ENCODE peak calls at places on chromosome 12, in ten cellular contexts. One of them, this sample, is unnamed.

GRCh38 chr12:51868821-51869489 is 18.9 kb upstream of the ANKRD33 start:
- DNase-seq in astrocyte: no peak
- DNase-seq in brain microvascular endothelial cell: no peak
- DNase-seq in fibroblast of mammary gland: no peak
- DNase-seq in epithelial cell of esophagus: no peak
- DNase-seq in GM12878: no peak
- DNase-seq in right cardiac atrium: no peak
- DNase-seq in AG09309: no peak
- DNase-seq in K562: peak; percentile 18
- DNase-seq in A549: no peak
- DNase-seq in this sample: no peak

GRCh38 chr12:89732511-89732910 is 23.9 kb upstream of the ATP2B1 start:
- DNase-seq in astrocyte: no peak
- DNase-seq in epithelial cell of esophagus: no peak
- DNase-seq in right cardiac atrium: no peak
- DNase-seq in K562: no peak
- DNase-seq in A549: no peak
- DNase-seq in GM12878: no peak
- DNase-seq in fibroblast of mammary gland: peak; percentile 49
- DNase-seq in brain microvascular endothelial cell: no peak
- DNase-seq in AG09309: no peak
- DNase-seq in this sample: no peak

GRCh38 chr12:128418944-128419343 is 152.0 kb downstream of the TMEM132C start:
- DNase-seq in brain microvascular endothelial cell: no peak
- DNase-seq in GM12878: no peak
- DNase-seq in K562: no peak
- DNase-seq in epithelial cell of esophagus: no peak
- DNase-seq in A549: no peak
- DNase-seq in fibroblast of mammary gland: no peak
- DNase-seq in astrocyte: no peak
- DNase-seq in AG09309: no peak
- DNase-seq in right cardiac atrium: no peak
- DNase-seq in this sample: no peak

GRCh38 chr12:39671898-39672875 is 52.6 kb upstream of the ABCD2 start:
- DNase-seq in K562: no peak
- DNase-seq in brain microvascular endothelial cell: no peak
- DNase-seq in A549: no peak
- DNase-seq in astrocyte: no peak
- DNase-seq in epithelial cell of esophagus: no peak
- DNase-seq in GM12878: no peak
- DNase-seq in AG09309: no peak
- DNase-seq in right cardiac atrium: no peak
- DNase-seq in fibroblast of mammary gland: no peak
- DNase-seq in this sample: no peak

GRCh38 chr12:13592063-13592942 is 389.1 kb downstream of the GRIN2B start:
- DNase-seq in brain microvascular endothelial cell: no peak
- DNase-seq in A549: no peak
- DNase-seq in fibroblast of mammary gland: no peak
- DNase-seq in GM12878: peak; percentile 51
- DNase-seq in right cardiac atrium: no peak
- DNase-seq in astrocyte: no peak
- DNase-seq in AG09309: no peak
- DNase-seq in K562: no peak
- DNase-seq in epithelial cell of esophagus: peak; percentile 4
- DNase-seq in this sample: no peak

GRCh38 chr12:9721394-9722092 is 11.4 kb downstream of the CLECL1 start:
- DNase-seq in astrocyte: no peak
- DNase-seq in AG09309: no peak
- DNase-seq in brain microvascular endothelial cell: no peak
- DNase-seq in fibroblast of mammary gland: peak; percentile 59
- DNase-seq in K562: no peak
- DNase-seq in right cardiac atrium: no peak
- DNase-seq in GM12878: peak; percentile 77
- DNase-seq in A549: peak; percentile 71
- DNase-seq in epithelial cell of esophagus: peak; percentile 82
- DNase-seq in this sample: no peak

GRCh38 chr12:133058203-133059125 is 21.2 kb downstream of the ZNF84 start:
- DNase-seq in GM12878: no peak
- DNase-seq in right cardiac atrium: no peak
- DNase-seq in brain microvascular endothelial cell: no peak
- DNase-seq in K562: no peak
- DNase-seq in astrocyte: no peak
- DNase-seq in A549: no peak
- DNase-seq in epithelial cell of esophagus: no peak
- DNase-seq in fibroblast of mammary gland: peak; percentile 17
- DNase-seq in AG09309: no peak
- DNase-seq in this sample: no peak

GRCh38 chr12:86496595-86496994 is 240.4 kb upstream of the MGAT4C start:
- DNase-seq in brain microvascular endothelial cell: no peak
- DNase-seq in right cardiac atrium: no peak
- DNase-seq in fibroblast of mammary gland: no peak
- DNase-seq in AG09309: no peak
- DNase-seq in K562: no peak
- DNase-seq in astrocyte: no peak
- DNase-seq in GM12878: no peak
- DNase-seq in A549: no peak
- DNase-seq in epithelial cell of esophagus: peak; percentile 16
- DNase-seq in this sample: no peak

GRCh38 chr12:57118711-57119271 is 7.6 kb upstream of the STAT6 start:
- DNase-seq in right cardiac atrium: peak; percentile 64
- DNase-seq in A549: no peak
- DNase-seq in epithelial cell of esophagus: peak; percentile 81
- DNase-seq in K562: no peak
- DNase-seq in fibroblast of mammary gland: peak; percentile 57
- DNase-seq in AG09309: no peak
- DNase-seq in astrocyte: no peak
- DNase-seq in GM12878: no peak
- DNase-seq in brain microvascular endothelial cell: no peak
- DNase-seq in this sample: no peak

GRCh38 chr12:57116580-57117281 is 5.6 kb upstream of the STAT6 start:
- DNase-seq in A549: no peak
- DNase-seq in K562: peak; percentile 71
- DNase-seq in AG09309: no peak
- DNase-seq in fibroblast of mammary gland: no peak
- DNase-seq in brain microvascular endothelial cell: no peak
- DNase-seq in right cardiac atrium: no peak
- DNase-seq in epithelial cell of esophagus: no peak
- DNase-seq in GM12878: no peak
- DNase-seq in astrocyte: no peak
- DNase-seq in this sample: no peak

GRCh38 chr12:57123813-57124212 is 4.5 kb upstream of the LRP1 start:
- DNase-seq in brain microvascular endothelial cell: no peak
- DNase-seq in A549: no peak
- DNase-seq in right cardiac atrium: no peak
- DNase-seq in AG09309: no peak
- DNase-seq in epithelial cell of esophagus: no peak
- DNase-seq in K562: no peak
- DNase-seq in fibroblast of mammary gland: no peak
- DNase-seq in astrocyte: no peak
- DNase-seq in GM12878: no peak
- DNase-seq in this sample: no peak

GRCh38 chr12:57119694-57120093 is 8.5 kb upstream of the STAT6 start:
- DNase-seq in right cardiac atrium: no peak
- DNase-seq in AG09309: no peak
- DNase-seq in astrocyte: no peak
- DNase-seq in epithelial cell of esophagus: no peak
- DNase-seq in K562: no peak
- DNase-seq in A549: no peak
- DNase-seq in GM12878: no peak
- DNase-seq in brain microvascular endothelial cell: no peak
- DNase-seq in fibroblast of mammary gland: peak; percentile 37
- DNase-seq in this sample: no peak

DNA sequence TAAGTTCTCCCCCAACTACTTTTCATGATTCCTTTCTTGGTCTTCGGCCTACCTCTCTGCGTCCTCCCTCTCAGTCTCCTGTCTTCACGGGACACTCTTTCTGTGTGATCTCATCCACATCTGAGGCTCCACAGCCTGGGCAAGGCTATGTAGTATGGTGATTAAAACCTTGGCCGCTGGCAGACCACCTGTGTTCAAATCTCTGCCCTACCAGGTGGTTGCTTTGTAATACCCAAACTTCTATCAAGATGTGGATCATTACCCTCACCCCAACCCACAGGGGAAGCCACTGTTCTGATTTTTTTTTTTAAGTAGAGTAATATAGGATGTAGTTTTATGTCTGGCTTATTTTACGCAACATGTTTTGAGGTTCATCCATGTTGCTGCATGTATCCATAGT is 8.1 kb upstream of the STAT6 start:
- DNase-seq in fibroblast of mammary gland: no peak
- DNase-seq in GM12878: no peak
- DNase-seq in right cardiac atrium: no peak
- DNase-seq in brain microvascular endothelial cell: no peak
- DNase-seq in astrocyte: no peak
- DNase-seq in epithelial cell of esophagus: no peak
- DNase-seq in K562: no peak
- DNase-seq in A549: no peak
- DNase-seq in AG09309: no peak
- DNase-seq in this sample: no peak
- H3K4me3 ChIP-seq in fibroblast of mammary gland: no peak overlapping the region
- H3K4me3 ChIP-seq in GM12878: no peak overlapping the region
- H3K4me3 ChIP-seq in right cardiac atrium: no peak overlapping the region
- H3K4me3 ChIP-seq in brain microvascular endothelial cell: no peak overlapping the region
- H3K4me3 ChIP-seq in astrocyte: no peak overlapping the region
- H3K4me3 ChIP-seq in epithelial cell of esophagus: no peak overlapping the region
- H3K4me3 ChIP-seq in K562: no peak overlapping the region
- H3K4me3 ChIP-seq in A549: no peak overlapping the region
- H3K4me3 ChIP-seq in AG09309: no peak overlapping the region
- H3K4me3 ChIP-seq in this sample: no peak overlapping the region

GRCh38 chr12:85244561-85244960 is 35.5 kb upstream of the ALX1 start:
- DNase-seq in A549: no peak
- DNase-seq in fibroblast of mammary gland: no peak
- DNase-seq in epithelial cell of esophagus: no peak
- DNase-seq in brain microvascular endothelial cell: no peak
- DNase-seq in right cardiac atrium: no peak
- DNase-seq in AG09309: no peak
- DNase-seq in astrocyte: no peak
- DNase-seq in GM12878: no peak
- DNase-seq in K562: no peak
- DNase-seq in this sample: no peak
- H3K4me3 ChIP-seq in A549: no peak overlapping the region
- H3K4me3 ChIP-seq in fibroblast of mammary gland: no peak overlapping the region
- H3K4me3 ChIP-seq in epithelial cell of esophagus: no peak overlapping the region
- H3K4me3 ChIP-seq in brain microvascular endothelial cell: no peak overlapping the region
- H3K4me3 ChIP-seq in right cardiac atrium: no peak overlapping the region
- H3K4me3 ChIP-seq in AG09309: no peak overlapping the region
- H3K4me3 ChIP-seq in astrocyte: no peak overlapping the region
- H3K4me3 ChIP-seq in GM12878: no peak overlapping the region
- H3K4me3 ChIP-seq in K562: no peak overlapping the region
- H3K4me3 ChIP-seq in this sample: no peak overlapping the region

GRCh38 chr12:49793620-49794019 is 34.6 kb downstream of the NCKAP5L start:
- DNase-seq in right cardiac atrium: no peak
- DNase-seq in fibroblast of mammary gland: no peak
- DNase-seq in AG09309: no peak
- DNase-seq in GM12878: no peak
- DNase-seq in brain microvascular endothelial cell: no peak
- DNase-seq in astrocyte: no peak
- DNase-seq in epithelial cell of esophagus: no peak
- DNase-seq in K562: no peak
- DNase-seq in A549: no peak
- DNase-seq in this sample: no peak

GRCh38 chr12:49791700-49792099 is 36.5 kb downstream of the NCKAP5L start:
- DNase-seq in brain microvascular endothelial cell: no peak
- DNase-seq in astrocyte: no peak
- DNase-seq in right cardiac atrium: no peak
- DNase-seq in A549: no peak
- DNase-seq in epithelial cell of esophagus: no peak
- DNase-seq in AG09309: no peak
- DNase-seq in K562: no peak
- DNase-seq in fibroblast of mammary gland: no peak
- DNase-seq in GM12878: no peak
- DNase-seq in this sample: no peak

GRCh38 chr12:49791156-49791555 is 37.1 kb downstream of the NCKAP5L start:
- DNase-seq in A549: no peak
- DNase-seq in AG09309: no peak
- DNase-seq in fibroblast of mammary gland: no peak
- DNase-seq in astrocyte: no peak
- DNase-seq in epithelial cell of esophagus: no peak
- DNase-seq in K562: no peak
- DNase-seq in right cardiac atrium: no peak
- DNase-seq in GM12878: no peak
- DNase-seq in brain microvascular endothelial cell: no peak
- DNase-seq in this sample: no peak

GRCh38 chr12:49792976-49793580 is 35.1 kb downstream of the NCKAP5L start:
- DNase-seq in K562: no peak
- DNase-seq in astrocyte: no peak
- DNase-seq in fibroblast of mammary gland: no peak
- DNase-seq in A549: no peak
- DNase-seq in epithelial cell of esophagus: no peak
- DNase-seq in brain microvascular endothelial cell: no peak
- DNase-seq in AG09309: no peak
- DNase-seq in GM12878: no peak
- DNase-seq in right cardiac atrium: no peak
- DNase-seq in this sample: no peak

DNA sequence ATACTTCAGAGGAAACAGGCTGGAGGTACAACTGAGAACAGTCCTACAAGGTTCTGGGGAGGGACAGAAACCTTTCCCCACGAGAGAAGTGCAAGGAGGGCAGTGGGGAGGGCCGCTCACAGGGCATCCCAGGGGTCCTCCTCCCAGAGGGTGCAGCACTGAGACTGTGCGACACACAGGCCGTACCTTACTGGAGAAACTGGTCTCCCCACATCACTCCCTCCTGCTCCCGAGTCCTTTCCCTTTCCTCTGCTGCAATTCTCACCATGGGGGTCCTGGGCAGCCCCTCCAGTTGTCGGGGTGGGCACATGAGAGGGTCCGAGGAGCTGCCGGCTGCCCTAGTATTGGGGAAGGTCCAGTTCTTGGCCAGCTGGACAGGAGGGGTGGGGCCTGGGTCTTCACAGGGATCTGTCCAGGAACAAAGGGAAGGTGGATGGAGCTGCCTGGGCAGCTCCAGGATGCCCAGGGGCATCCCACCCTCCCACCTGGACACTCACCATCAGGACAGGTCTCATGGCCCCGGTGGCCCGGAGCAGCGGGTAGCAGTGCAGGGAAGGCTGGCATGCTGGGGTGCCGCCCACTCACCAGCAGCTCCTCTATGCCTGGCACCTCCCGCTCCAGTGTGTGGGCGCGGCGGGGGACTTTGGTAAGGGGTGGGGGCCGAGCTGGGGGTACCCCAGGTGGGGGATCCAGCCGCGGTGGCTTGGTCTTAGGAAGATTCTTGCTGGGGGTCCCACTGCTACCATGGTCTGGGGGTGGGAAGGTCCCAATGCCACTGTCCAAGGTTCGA is 35.8 kb downstream of the NCKAP5L start:
- DNase-seq in right cardiac atrium: peak; percentile 57
- DNase-seq in fibroblast of mammary gland: no peak
- DNase-seq in AG09309: no peak
- DNase-seq in A549: no peak
- DNase-seq in GM12878: no peak
- DNase-seq in K562: no peak
- DNase-seq in brain microvascular endothelial cell: no peak
- DNase-seq in astrocyte: no peak
- DNase-seq in epithelial cell of esophagus: no peak
- DNase-seq in this sample: no peak
- H3K4me3 ChIP-seq in right cardiac atrium: no peak overlapping the region
- H3K4me3 ChIP-seq in fibroblast of mammary gland: no peak overlapping the region
- H3K4me3 ChIP-seq in AG09309: no peak overlapping the region
- H3K4me3 ChIP-seq in A549: no peak overlapping the region
- H3K4me3 ChIP-seq in GM12878: no peak overlapping the region
- H3K4me3 ChIP-seq in K562: no peak overlapping the region
- H3K4me3 ChIP-seq in brain microvascular endothelial cell: no peak overlapping the region
- H3K4me3 ChIP-seq in astrocyte: no peak overlapping the region
- H3K4me3 ChIP-seq in epithelial cell of esophagus: no peak overlapping the region
- H3K4me3 ChIP-seq in this sample: no peak overlapping the region

GRCh38 chr12:25734529-25735180 is 181.6 kb upstream of the LMNTD1 start:
- DNase-seq in brain microvascular endothelial cell: no peak
- DNase-seq in right cardiac atrium: no peak
- DNase-seq in epithelial cell of esophagus: no peak
- DNase-seq in AG09309: no peak
- DNase-seq in K562: no peak
- DNase-seq in A549: no peak
- DNase-seq in astrocyte: no peak
- DNase-seq in GM12878: no peak
- DNase-seq in fibroblast of mammary gland: no peak
- DNase-seq in this sample: no peak
- H3K4me3 ChIP-seq in brain microvascular endothelial cell: no peak overlapping the region
- H3K4me3 ChIP-seq in right cardiac atrium: no peak overlapping the region
- H3K4me3 ChIP-seq in epithelial cell of esophagus: no peak overlapping the region
- H3K4me3 ChIP-seq in AG09309: no peak overlapping the region
- H3K4me3 ChIP-seq in K562: no peak overlapping the region
- H3K4me3 ChIP-seq in A549: no peak overlapping the region
- H3K4me3 ChIP-seq in astrocyte: no peak overlapping the region
- H3K4me3 ChIP-seq in GM12878: no peak overlapping the region
- H3K4me3 ChIP-seq in fibroblast of mammary gland: no peak overlapping the region
- H3K4me3 ChIP-seq in this sample: no peak overlapping the region

This sample was measured in coronary artery.